ENCODE peak calls at places on chromosomes 7 and 10, in six cellular contexts. S is neuronal stem cell, B is H9, C is H1, P is trophoblast cell, F is IMR-90. Z is an unnamed sample.

GRCh38 chr7:156473476-156474240 is 166.9 kb upstream of the RNF32 start:
- DNase-seq in S (peak; percentile 12), B (peak; percentile 49), C (no peak), P (peak; percentile 57), F (peak; percentile 19), Z (peak; percentile 35)

GRCh38 chr10:104925232-104925851 is 284.3 kb downstream of the SORCS3 start:
- DNase-seq in S (peak; percentile 48), B (peak; percentile 54), C (peak; percentile 13), P (peak; percentile 69), F (no peak), Z (no peak)

GRCh38 chr7:57417736-57418135 is 32.2 kb upstream of the ZNF716 start:
- DNase-seq in S (no peak), B (no peak), C (no peak), P (no peak), F (no peak), Z (no peak)

GRCh38 chr7:116708861-116709260 is 36.9 kb downstream of the MET start:
- DNase-seq in S (no peak), B (no peak), C (no peak), P (no peak), F (no peak), Z (no peak)

GRCh38 chr10:49076741-49077521 is 38.4 kb downstream of the VSTM4 start:
- DNase-seq in S (no peak), B (no peak), C (no peak), P (no peak), F (no peak), Z (no peak)

GRCh38 chr10:28249512-28249911 is 53.4 kb downstream of the MPP7 start:
- DNase-seq in S (no peak), B (no peak), C (no peak), P (no peak), F (no peak), Z (no peak)

GRCh38 chr10:128095023-128095752 is 31.0 kb downstream of the MKI67 start:
- DNase-seq in S (no peak), B (no peak), C (no peak), P (peak; percentile 94), F (no peak), Z (no peak)

GRCh38 chr10:103106556-103106955 is 86.5 kb downstream of the NT5C2 start:
- DNase-seq in S (no peak), B (no peak), C (no peak), P (no peak), F (no peak), Z (no peak)

GRCh38 chr7:22189741-22190140 is 167.2 kb downstream of the RAPGEF5 start:
- DNase-seq in S (no peak), B (no peak), C (no peak), P (no peak), F (no peak), Z (no peak)

GRCh38 chr10:21506351-21506750 is 19.1 kb downstream of the SKIDA1 start:
- DNase-seq in S (no peak), B (no peak), C (no peak), P (no peak), F (no peak), Z (peak; percentile 61)

GRCh38 chr10:21509391-21510217 is 15.9 kb downstream of the SKIDA1 start:
- DNase-seq in S (no peak), B (no peak), C (no peak), P (peak; percentile 25), F (no peak), Z (no peak)

GRCh38 chr10:21508987-21509334 is 16.5 kb downstream of the SKIDA1 start:
- DNase-seq in S (no peak), B (no peak), C (no peak), P (no peak), F (no peak), Z (no peak)

GRCh38 chr10:21505711-21506278 is 19.7 kb downstream of the SKIDA1 start:
- DNase-seq in S (no peak), B (no peak), C (no peak), P (no peak), F (no peak), Z (peak; percentile 28)

GRCh38 chr10:21507066-21507669 is 18.3 kb downstream of the SKIDA1 start:
- DNase-seq in S (no peak), B (no peak), C (no peak), P (no peak), F (no peak), Z (peak; percentile 57)
- H3K23ac ChIP-seq in S (no peak overlapping the region), B (no peak overlapping the region), C (no peak overlapping the region), P (no peak overlapping the region), F (no peak overlapping the region), Z (no peak overlapping the region)

GRCh38 chr7:105643857-105644256 is 62.6 kb upstream of the EFCAB10 start:
- DNase-seq in S (no peak), B (no peak), C (no peak), P (no peak), F (no peak), Z (no peak)
- H2AFZ ChIP-seq in S (no peak overlapping the region), B (no peak overlapping the region), C (no peak overlapping the region), P (no peak overlapping the region), F (no peak overlapping the region), Z (no peak overlapping the region)

GRCh38 chr7:32104766-32105165 is 34.6 kb upstream of the PDE1C start:
- DNase-seq in S (no peak), B (no peak), C (no peak), P (no peak), F (no peak), Z (no peak)
- H2AK5ac ChIP-seq in S (no peak overlapping the region), B (no peak overlapping the region), C (no peak overlapping the region), P (no peak overlapping the region), F (no peak overlapping the region), Z (no peak overlapping the region)

GRCh38 chr10:66538908-66539307 is 386.9 kb upstream of the LRRTM3 start:
- DNase-seq in S (no peak), B (no peak), C (no peak), P (no peak), F (no peak), Z (no peak)
- H3K23ac ChIP-seq in S (no peak overlapping the region), B (no peak overlapping the region), C (no peak overlapping the region), P (no peak overlapping the region), F (no peak overlapping the region), Z (no peak overlapping the region)

GRCh38 chr10:21296575-21297355 is 228.7 kb downstream of the SKIDA1 start:
- DNase-seq in S (no peak), B (no peak), C (no peak), P (no peak), F (no peak), Z (no peak)
- H2AFZ ChIP-seq in S (peak overlapping the region; percentile 91), B (no peak overlapping the region), C (no peak overlapping the region), P (no peak overlapping the region), F (no peak overlapping the region), Z (no peak overlapping the region)

DNA sequence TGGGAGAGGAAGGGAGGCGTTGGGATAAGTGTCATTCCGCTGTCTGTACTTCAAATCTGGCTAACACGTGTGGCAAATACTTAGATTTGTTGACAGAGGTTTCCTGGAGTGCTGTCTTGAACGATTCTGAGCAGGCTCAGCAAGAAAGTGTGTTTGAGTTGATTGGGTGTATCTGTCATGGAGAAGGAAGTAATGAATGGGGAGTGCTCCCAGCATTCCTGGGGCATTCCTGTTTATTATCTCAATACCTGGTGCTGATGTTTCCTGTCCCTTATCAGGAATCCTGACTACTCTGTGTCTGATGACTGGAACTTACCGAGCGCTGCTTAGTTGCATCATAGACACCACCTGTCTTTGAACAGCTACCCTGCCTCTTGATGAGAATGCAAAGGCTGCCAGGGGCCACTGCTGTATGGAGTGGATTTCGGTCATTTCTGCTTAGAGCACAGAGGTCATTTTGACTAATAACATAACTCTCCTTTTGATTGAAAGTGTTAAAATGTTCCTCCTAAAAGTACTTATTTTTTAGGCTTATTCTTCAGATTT is 40.9 kb upstream of the TMEM248 start:
- DNase-seq in S (no peak), B (no peak), C (no peak), P (peak; percentile 90), F (no peak), Z (no peak)
- H2AK5ac ChIP-seq in S (no peak overlapping the region), B (no peak overlapping the region), C (no peak overlapping the region), P (no peak overlapping the region), F (no peak overlapping the region), Z (no peak overlapping the region)

GRCh38 chr10:70069346-70069745 is 16.7 kb downstream of the MACROH2A2 start:
- DNase-seq in S (no peak), B (no peak), C (no peak), P (no peak), F (no peak), Z (no peak)
- H3K23ac ChIP-seq in S (no peak overlapping the region), B (no peak overlapping the region), C (no peak overlapping the region), P (no peak overlapping the region), F (no peak overlapping the region), Z (no peak overlapping the region)